ENCODE peak calls at places on chromosome 1, in seven cellular contexts. F is HCT116, D is K562, S is GM12878, A is HepG2, W is H1, Y is SK-N-SH. B is an unnamed sample.

GRCh38 chr1:227273557-227273956 is 44.7 kb downstream of the CDC42BPA start:
- DNase-seq in F (no peak), D (peak), S (no peak), A (peak), W (no peak), Y (no peak), B (no peak)

GRCh38 chr1:32398401-32398800 is 4.2 kb upstream of the BSDC1 start:
- DNase-seq in F (no peak), D (no peak), S (no peak), A (no peak), W (no peak), Y (no peak), B (no peak)

GRCh38 chr1:75559141-75559540 is 51.8 kb downstream of the SLC44A5 start:
- DNase-seq in F (no peak), D (no peak), S (no peak), A (no peak), W (no peak), Y (no peak), B (no peak)

GRCh38 chr1:92461364-92462097 is 25.2 kb downstream of the GFI1 start:
- DNase-seq in F (no peak), D (no peak), S (no peak), A (peak), W (no peak), Y (no peak), B (peak)

GRCh38 chr1:239785576-239785975 is 306.1 kb upstream of the FMN2 start:
- DNase-seq in F (no peak), D (no peak), S (no peak), A (no peak), W (no peak), Y (no peak), B (no peak)

GRCh38 chr1:53070621-53071020 is 8.6 kb downstream of the PODN start:
- DNase-seq in F (no peak), D (no peak), S (no peak), A (no peak), W (no peak), Y (peak), B (no peak)

GRCh38 chr1:231032963-231033362 is 7.1 kb downstream of the FAM89A start:
- DNase-seq in F (no peak), D (no peak), S (no peak), A (no peak), W (no peak), Y (no peak), B (no peak)

GRCh38 chr1:200346744-200347143 is 63.1 kb downstream of the ZNF281 start:
- DNase-seq in F (no peak), D (no peak), S (no peak), A (no peak), W (no peak), Y (no peak), B (no peak)

GRCh38 chr1:42931911-42932422 is 26.7 kb downstream of the SLC2A1 start:
- DNase-seq in F (no peak), D (peak), S (peak), A (no peak), W (no peak), Y (no peak), B (peak)

GRCh38 chr1:189607477-189608096 is 870.1 kb downstream of the BRINP3 start:
- DNase-seq in F (no peak), D (no peak), S (no peak), A (no peak), W (no peak), Y (no peak), B (no peak)

GRCh38 chr1:26996024-26996423 is 2.5 kb downstream of the TRNP1 start:
- DNase-seq in F (no peak), D (no peak), S (no peak), A (no peak), W (no peak), Y (no peak), B (no peak)

GRCh38 chr1:36458910-36459309 is 5.3 kb downstream of the MRPS15 start:
- DNase-seq in F (no peak), D (no peak), S (no peak), A (no peak), W (no peak), Y (no peak), B (no peak)

GRCh38 chr1:29629814-29630516 is 393.6 kb downstream of the PTPRU start:
- DNase-seq in F (no peak), D (no peak), S (no peak), A (no peak), W (no peak), Y (no peak), B (no peak)

GRCh38 chr1:230883964-230884363 is 15.6 kb upstream of the C1orf198 start:
- DNase-seq in F (no peak), D (no peak), S (no peak), A (no peak), W (no peak), Y (no peak), B (no peak)

GRCh38 chr1:2607681-2608041 is 21.1 kb downstream of the PRXL2B start:
- DNase-seq in F (no peak), D (no peak), S (no peak), A (no peak), W (no peak), Y (no peak), B (no peak)

GRCh38 chr1:37497832-37498231 is 16.7 kb downstream of the MEAF6 start:
- DNase-seq in F (no peak), D (no peak), S (no peak), A (no peak), W (no peak), Y (no peak), B (peak)

GRCh38 chr1:111738436-111739221 is 566 bp downstream of the INKA2 start:
- DNase-seq in F (peak), D (peak), S (no peak), A (peak), W (no peak), Y (peak), B (peak)

GRCh38 chr1:153852170-153852569 is 70.6 kb downstream of the GATAD2B start:
- DNase-seq in F (no peak), D (no peak), S (no peak), A (no peak), W (no peak), Y (no peak), B (no peak)

GRCh38 chr1:55039342-55040082 is at the start of gene PCSK9:
- DNase-seq in F (peak), D (peak), S (no peak), A (peak), W (no peak), Y (peak), B (no peak)

GRCh38 chr1:102550729-102551384 is 554.1 kb upstream of the OLFM3 start:
- DNase-seq in F (peak), D (peak), S (no peak), A (peak), W (peak), Y (no peak), B (peak)

GRCh38 chr1:236193184-236193583 is 50.8 kb downstream of the GPR137B start:
- DNase-seq in F (no peak), D (no peak), S (no peak), A (no peak), W (no peak), Y (no peak), B (no peak)

GRCh38 chr1:49323925-49324540 is 547.3 kb upstream of the BEND5 start:
- DNase-seq in F (no peak), D (no peak), S (no peak), A (no peak), W (no peak), Y (no peak), B (no peak)

GRCh38 chr1:27652505-27652904 is 17.5 kb upstream of the FGR start:
- DNase-seq in F (no peak), D (no peak), S (no peak), A (no peak), W (no peak), Y (no peak), B (no peak)

GRCh38 chr1:244297616-244298015 is 154.1 kb downstream of the ADSS2 start:
- DNase-seq in F (no peak), D (no peak), S (no peak), A (no peak), W (no peak), Y (no peak), B (no peak)

GRCh38 chr1:41648230-41648629 is 163.7 kb upstream of the EDN2 start:
- DNase-seq in F (no peak), D (no peak), S (no peak), A (no peak), W (no peak), Y (no peak), B (no peak)

GRCh38 chr1:2196901-2197638 is 2.5 kb upstream of the FAAP20 start:
- DNase-seq in F (no peak), D (no peak), S (no peak), A (no peak), W (no peak), Y (no peak), B (no peak)

GRCh38 chr1:41758904-41759548 is 159.7 kb downstream of the HIVEP3 start:
- DNase-seq in F (no peak), D (no peak), S (no peak), A (no peak), W (no peak), Y (no peak), B (no peak)

GRCh38 chr1:214472362-214472761 is 79.0 kb downstream of the PTPN14 start:
- DNase-seq in F (no peak), D (no peak), S (no peak), A (no peak), W (no peak), Y (no peak), B (no peak)

GRCh38 chr1:229714964-229715603 is 89.0 kb downstream of the URB2 start:
- DNase-seq in F (peak), D (peak), S (no peak), A (peak), W (no peak), Y (no peak), B (peak)

GRCh38 chr1:94876362-94876761 is 50.5 kb downstream of the CNN3 start:
- DNase-seq in F (no peak), D (no peak), S (no peak), A (no peak), W (no peak), Y (no peak), B (no peak)

GRCh38 chr1:12063141-12064072 is at the start of gene TNFRSF8:
- DNase-seq in F (no peak), D (peak), S (no peak), A (no peak), W (no peak), Y (peak), B (no peak)

GRCh38 chr1:6360517-6360916 is 33.0 kb downstream of the ACOT7 start:
- DNase-seq in F (no peak), D (no peak), S (no peak), A (no peak), W (no peak), Y (no peak), B (no peak)

GRCh38 chr1:8817413-8818324 is at the start of gene RERE:
- DNase-seq in F (peak), D (peak), S (peak), A (peak), W (peak), Y (peak), B (peak)

GRCh38 chr1:182359645-182360044 is 31.9 kb downstream of the GLUL start:
- DNase-seq in F (no peak), D (peak), S (no peak), A (no peak), W (no peak), Y (no peak), B (no peak)

GRCh38 chr1:244614113-244614836 is 38.7 kb upstream of the DESI2 start:
- DNase-seq in F (no peak), D (no peak), S (no peak), A (no peak), W (no peak), Y (no peak), B (no peak)

GRCh38 chr1:51515312-51515960 is 3.6 kb downstream of the EPS15 start:
- DNase-seq in F (no peak), D (peak), S (no peak), A (no peak), W (no peak), Y (no peak), B (no peak)

GRCh38 chr1:156478250-156478627 is 22.3 kb downstream of the MEF2D start:
- DNase-seq in F (no peak), D (no peak), S (no peak), A (no peak), W (no peak), Y (no peak), B (no peak)

GRCh38 chr1:203607169-203607873 is 19.3 kb upstream of the ATP2B4 start:
- DNase-seq in F (no peak), D (peak), S (no peak), A (no peak), W (no peak), Y (no peak), B (no peak)

GRCh38 chr1:10347109-10347508 is 51.8 kb upstream of the PGD start:
- DNase-seq in F (no peak), D (no peak), S (no peak), A (no peak), W (no peak), Y (no peak), B (no peak)
- TF ChIP-seq JUND in F (no peak), D (no peak), S (no peak), A (no peak), W (no peak), Y (no peak), B (no peak)

DNA sequence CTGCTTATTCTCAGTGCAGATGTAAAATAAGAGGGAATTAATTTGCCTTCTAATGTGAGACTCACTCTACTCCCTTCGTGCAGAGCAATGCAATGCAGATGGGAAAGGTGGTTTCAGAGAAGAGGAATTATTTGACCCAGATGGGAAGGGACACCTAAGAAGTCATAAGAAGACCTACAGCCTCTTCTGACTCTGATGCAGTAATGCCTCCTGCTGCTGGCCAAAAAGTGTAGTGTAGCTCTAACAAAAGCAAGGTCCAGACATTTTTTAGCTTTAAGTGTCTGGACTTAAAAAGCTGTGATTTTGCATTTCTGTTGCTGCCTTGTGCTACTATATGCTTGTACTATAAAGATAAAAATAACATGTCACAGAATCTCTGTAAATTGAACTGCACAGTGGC is 501.4 kb downstream of the TTLL7 start:
- DNase-seq in F (no peak), D (no peak), S (no peak), A (no peak), W (no peak), Y (no peak), B (peak)
- TF ChIP-seq JUND in F (no peak), D (no peak), S (no peak), A (no peak), W (no peak), Y (no peak), B (no peak)

DNA sequence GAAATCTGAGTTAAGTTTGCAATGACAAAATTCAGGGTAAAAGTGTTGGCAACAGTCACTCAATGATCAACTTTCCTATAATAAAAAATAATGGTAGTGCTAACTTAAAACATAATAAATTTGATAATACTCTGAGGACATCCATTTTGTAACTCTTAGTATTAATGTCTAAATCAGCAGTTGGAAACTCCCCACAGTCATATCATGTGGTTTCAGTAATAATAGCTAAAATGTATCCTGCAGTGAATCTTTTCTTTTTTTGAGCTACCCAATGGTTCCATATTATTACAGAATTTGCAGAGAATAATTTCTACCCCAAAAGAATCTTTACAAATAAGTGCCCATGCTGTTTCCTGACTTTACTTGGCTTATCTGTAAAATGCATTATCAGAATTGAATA is 286.7 kb downstream of the PTPRC start:
- DNase-seq in F (no peak), D (no peak), S (no peak), A (no peak), W (no peak), Y (no peak), B (no peak)
- TF ChIP-seq JUND in F (no peak), D (no peak), S (no peak), A (no peak), W (no peak), Y (no peak), B (no peak)

DNA sequence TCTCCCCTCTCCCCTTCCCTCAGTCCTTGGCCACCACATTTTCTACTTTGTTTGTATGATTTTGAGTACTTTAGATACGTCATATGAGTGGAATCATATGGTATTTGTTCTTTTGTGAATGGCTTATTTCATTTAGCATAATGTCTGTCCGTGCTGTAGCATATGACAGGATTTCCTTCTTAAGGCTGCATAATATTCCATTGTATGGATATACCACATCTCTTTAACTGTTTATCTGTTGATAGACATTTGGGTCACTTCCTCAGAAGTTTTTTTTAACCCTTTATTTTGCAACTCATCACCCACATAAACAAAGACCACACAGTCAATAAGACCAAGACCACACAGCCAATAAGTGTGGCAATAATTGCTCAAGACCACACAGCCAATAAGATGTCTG is 24.9 kb downstream of the FAM163A start:
- DNase-seq in F (no peak), D (no peak), S (no peak), A (no peak), W (no peak), Y (no peak), B (no peak)
- TF ChIP-seq JUND in F (no peak), D (no peak), S (no peak), A (no peak), W (no peak), Y (no peak), B (no peak)